ENCODE peak calls at places on chromosomes 6 and 20, in six cellular contexts. I is anterior cingulate cortex, L is ovary, V is RPMI8226, Z is T1000, P is choroid plexus epithelial cell. U is an unnamed sample.

GRCh38 chr20:55472704-55473103 is 532.6 kb downstream of the CBLN4 start:
- DNase-seq in P (no peak), L (no peak), Z (no peak), I (no peak), V (no peak), U (no peak)

GRCh38 chr20:401682-402495 is 6.2 kb upstream of the RBCK1 start:
- DNase-seq in I (no peak), Z (no peak), V (no peak), P (peak), L (no peak), U (no peak)

GRCh38 chr20:42219005-42219404 is 600.8 kb upstream of the CHD6 start:
- DNase-seq in V (no peak), I (no peak), P (no peak), L (no peak), Z (no peak), U (no peak)

GRCh38 chr6:64672131-64672530 is 1034.9 kb downstream of the EYS start:
- DNase-seq in Z (no peak), L (no peak), V (no peak), I (no peak), P (peak), U (no peak)

GRCh38 chr20:38181207-38181693 is 16.2 kb upstream of the TGM2 start:
- DNase-seq in V (no peak), I (no peak), Z (peak), L (no peak), P (no peak), U (no peak)

GRCh38 chr20:18187020-18187419 is 49.4 kb downstream of the KAT14 start:
- DNase-seq in I (no peak), L (no peak), P (peak), V (no peak), Z (no peak), U (no peak)

GRCh38 chr6:74368746-74369145 is 672.7 kb downstream of the CD109 start:
- DNase-seq in L (no peak), P (peak), Z (no peak), I (no peak), V (no peak), U (no peak)

GRCh38 chr6:31114540-31114876 is at the start of gene PSORS1C1:
- DNase-seq in P (peak), L (peak), Z (peak), I (peak), V (no peak), U (no peak)

GRCh38 chr20:38633577-38634093 is 32.0 kb downstream of the ARHGAP40 start:
- DNase-seq in L (no peak), V (peak), I (peak), P (peak), Z (no peak), U (peak)

GRCh38 chr6:139369568-139370046 is 4.8 kb downstream of the CITED2 start:
- DNase-seq in P (peak), Z (peak), L (no peak), I (no peak), V (peak), U (no peak)

GRCh38 chr20:24795444-24795843 is 153.6 kb upstream of the CST7 start:
- DNase-seq in V (no peak), Z (no peak), I (no peak), L (no peak), P (no peak), U (no peak)